ENCODE peak calls at places on chromosome 13, in six cellular contexts. U, N, C, G, V and I are unnamed samples.

GRCh38 chr13:103965506-103966243 is 899.5 kb upstream of the SLC10A2 start:
- DNase-seq in U (no peak), N (no peak), C (no peak), G (no peak), V (no peak), I (no peak)

GRCh38 chr13:63855457-63856118 is 2439.9 kb upstream of the PCDH20 start:
- DNase-seq in U (no peak), N (no peak), C (no peak), G (no peak), V (no peak), I (no peak)

GRCh38 chr13:40665754-40666057 is 735 bp downstream of the FOXO1 start:
- DNase-seq in U (no peak), N (peak), C (no peak), G (no peak), V (no peak), I (no peak)

GRCh38 chr13:72205773-72206172 is 338.8 kb upstream of the DACH1 start:
- DNase-seq in U (no peak), N (no peak), C (no peak), G (no peak), V (peak), I (no peak)

GRCh38 chr13:109840201-109840892 is 54.0 kb upstream of the IRS2 start:
- DNase-seq in U (no peak), N (no peak), C (no peak), G (peak), V (peak), I (no peak)

GRCh38 chr13:48161530-48162179 is 66.8 kb upstream of the MED4 start:
- DNase-seq in U (no peak), N (no peak), C (peak), G (no peak), V (no peak), I (peak)

GRCh38 chr13:98214008-98214643 is 37.1 kb upstream of the RNF113B start:
- DNase-seq in U (no peak), N (no peak), C (no peak), G (no peak), V (peak), I (no peak)

GRCh38 chr13:59345316-59345715 is 818.4 kb downstream of the DIAPH3 start:
- DNase-seq in U (no peak), N (no peak), C (peak), G (no peak), V (no peak), I (peak)

GRCh38 chr13:56019606-56020005 is 1121.1 kb upstream of the PRR20A start:
- DNase-seq in U (no peak), N (no peak), C (no peak), G (no peak), V (no peak), I (no peak)

GRCh38 chr13:51105046-51105445 is 6.0 kb downstream of the C13orf42 start:
- DNase-seq in U (no peak), N (no peak), C (no peak), G (no peak), V (no peak), I (no peak)

GRCh38 chr13:110816500-110816899 is 98.4 kb downstream of the ANKRD10 start:
- DNase-seq in U (no peak), N (no peak), C (no peak), G (no peak), V (no peak), I (no peak)

GRCh38 chr13:33285420-33286124 is at the start of gene STARD13:
- DNase-seq in U (peak), N (no peak), C (peak), G (peak), V (peak), I (peak)

GRCh38 chr13:24389506-24389905 is 80.1 kb downstream of the C1QTNF9 start:
- DNase-seq in U (no peak), N (no peak), C (no peak), G (no peak), V (no peak), I (no peak)

GRCh38 chr13:34967851-34968562 is 25.9 kb downstream of the NBEA start:
- DNase-seq in U (no peak), N (no peak), C (no peak), G (no peak), V (peak), I (no peak)

GRCh38 chr13:91740811-91741210 is 342.4 kb downstream of the GPC5 start:
- DNase-seq in U (no peak), N (no peak), C (no peak), G (no peak), V (no peak), I (no peak)

GRCh38 chr13:35720690-35721554 is 244.4 kb upstream of the MAB21L1 start:
- DNase-seq in U (no peak), N (no peak), C (peak), G (no peak), V (peak), I (peak)

GRCh38 chr13:103218253-103218652 is 152.0 kb upstream of the SLC10A2 start:
- DNase-seq in U (no peak), N (no peak), C (no peak), G (no peak), V (no peak), I (no peak)

GRCh38 chr13:39855236-39855635 is 199.8 kb downstream of the COG6 start:
- DNase-seq in U (no peak), N (no peak), C (no peak), G (no peak), V (no peak), I (no peak)

GRCh38 chr13:35930665-35931631 is 200.2 kb downstream of the DCLK1 start:
- DNase-seq in U (no peak), N (no peak), C (no peak), G (no peak), V (peak), I (no peak)

GRCh38 chr13:51000576-51001260 is 91.1 kb downstream of the RNASEH2B start:
- DNase-seq in U (no peak), N (no peak), C (peak), G (peak), V (no peak), I (peak)

GRCh38 chr13:29520671-29521070 is 74.8 kb downstream of the SLC7A1 start:
- DNase-seq in U (no peak), N (no peak), C (no peak), G (peak), V (peak), I (no peak)

GRCh38 chr13:74576504-74576903 is 442.3 kb upstream of the KLF12 start:
- DNase-seq in U (no peak), N (no peak), C (no peak), G (no peak), V (no peak), I (no peak)

GRCh38 chr13:77509221-77509620 is 26.3 kb upstream of the SCEL start:
- DNase-seq in U (no peak), N (no peak), C (no peak), G (no peak), V (no peak), I (no peak)

GRCh38 chr13:51614350-51614786 is 30.1 kb downstream of the WDFY2 start:
- DNase-seq in U (no peak), N (no peak), C (peak), G (no peak), V (no peak), I (peak)

GRCh38 chr13:112885782-112886268 is 83.2 kb upstream of the MCF2L start:
- DNase-seq in U (no peak), N (no peak), C (peak), G (peak), V (peak), I (peak)

GRCh38 chr13:30423891-30424290 is 1.6 kb downstream of the UBE2L5 start:
- DNase-seq in U (no peak), N (no peak), C (no peak), G (no peak), V (no peak), I (no peak)

GRCh38 chr13:99572131-99572530 is 70.9 kb downstream of the TM9SF2 start:
- DNase-seq in U (no peak), N (no peak), C (no peak), G (peak), V (no peak), I (no peak)

GRCh38 chr13:46544811-46545210 is 8.2 kb upstream of the LRCH1 start:
- DNase-seq in U (no peak), N (no peak), C (no peak), G (no peak), V (no peak), I (no peak)

GRCh38 chr13:67619987-67620386 is 389.9 kb upstream of the PCDH9 start:
- DNase-seq in U (no peak), N (no peak), C (no peak), G (no peak), V (peak), I (no peak)

GRCh38 chr13:101875717-101876393 is 423.4 kb downstream of the ITGBL1 start:
- DNase-seq in U (no peak), N (no peak), C (peak), G (peak), V (peak), I (no peak)

GRCh38 chr13:21058361-21058760 is 3.0 kb downstream of the LATS2 start:
- DNase-seq in U (no peak), N (no peak), C (no peak), G (no peak), V (no peak), I (no peak)

GRCh38 chr13:41706189-41706588 is 248.8 kb downstream of the RGCC start:
- DNase-seq in U (no peak), N (no peak), C (no peak), G (no peak), V (no peak), I (no peak)

GRCh38 chr13:102877285-102877684 is 31.5 kb downstream of the ERCC5 start:
- DNase-seq in U (no peak), N (no peak), C (no peak), G (no peak), V (no peak), I (no peak)

GRCh38 chr13:33872005-33872351 is 54.0 kb downstream of the RFC3 start:
- DNase-seq in U (no peak), N (no peak), C (peak), G (no peak), V (no peak), I (no peak)

GRCh38 chr13:48299591-48299990 is 4.0 kb upstream of the RB1 start:
- DNase-seq in U (no peak), N (no peak), C (no peak), G (no peak), V (no peak), I (no peak)

GRCh38 chr13:85068231-85068630 is 731.0 kb downstream of the SLITRK6 start:
- DNase-seq in U (no peak), N (no peak), C (no peak), G (no peak), V (no peak), I (no peak)

GRCh38 chr13:28655566-28655965 is 3.4 kb upstream of the POMP start:
- DNase-seq in U (no peak), N (no peak), C (no peak), G (peak), V (no peak), I (no peak)